ENCODE peak calls at places on chromosomes 12 and 14, in five cellular contexts. One of them, this sample, is unnamed. For H3K36me3 and H3K4me1, the result is how much of the 10 kb centered on the place peaks cover.

GRCh38 chr14:49615776-49616175 is 4.7 kb downstream of the RPL36AL start:
- DNase-seq in upper lobe of right lung: no peak
- DNase-seq in GM12878: no peak
- DNase-seq in GM23248: no peak
- DNase-seq in OCI-LY7: no peak
- DNase-seq in this sample: no peak

GRCh38 chr12:66598081-66598480 is 80.8 kb downstream of the GRIP1 start:
- DNase-seq in OCI-LY7: no peak
- DNase-seq in GM12878: no peak
- DNase-seq in GM23248: no peak
- DNase-seq in upper lobe of right lung: no peak
- DNase-seq in this sample: no peak

GRCh38 chr14:58864751-58865519 is 227.2 kb downstream of the DACT1 start:
- DNase-seq in upper lobe of right lung: no peak
- DNase-seq in OCI-LY7: no peak
- DNase-seq in GM23248: peak
- DNase-seq in GM12878: no peak
- DNase-seq in this sample: no peak

GRCh38 chr14:24806061-24806678 is 172.2 kb upstream of the GZMB start:
- DNase-seq in GM12878: peak
- DNase-seq in OCI-LY7: peak
- DNase-seq in upper lobe of right lung: peak
- DNase-seq in GM23248: peak
- DNase-seq in this sample: no peak

GRCh38 chr14:28759056-28759657 is 7.4 kb upstream of the FOXG1 start:
- DNase-seq in GM23248: peak
- DNase-seq in upper lobe of right lung: no peak
- DNase-seq in GM12878: no peak
- DNase-seq in OCI-LY7: no peak
- DNase-seq in this sample: no peak

GRCh38 chr14:93031505-93032300 is 84.0 kb downstream of the ITPK1 start:
- DNase-seq in OCI-LY7: no peak
- DNase-seq in GM12878: no peak
- DNase-seq in upper lobe of right lung: no peak
- DNase-seq in GM23248: no peak
- DNase-seq in this sample: no peak

GRCh38 chr14:102774391-102775153 is 2.7 kb upstream of the TRAF3 start:
- DNase-seq in OCI-LY7: peak
- DNase-seq in upper lobe of right lung: no peak
- DNase-seq in GM12878: peak
- DNase-seq in GM23248: peak
- DNase-seq in this sample: peak

GRCh38 chr12:82242729-82243128 is 115.5 kb downstream of the CCDC59 start:
- DNase-seq in GM12878: no peak
- DNase-seq in GM23248: no peak
- DNase-seq in OCI-LY7: no peak
- DNase-seq in upper lobe of right lung: no peak
- DNase-seq in this sample: no peak

GRCh38 chr14:93493054-93493453 is 62.3 kb downstream of the UNC79 start:
- DNase-seq in GM12878: no peak
- DNase-seq in GM23248: no peak
- DNase-seq in OCI-LY7: no peak
- DNase-seq in upper lobe of right lung: no peak
- DNase-seq in this sample: no peak

GRCh38 chr14:102694530-102695171 is 82.6 kb upstream of the TRAF3 start:
- DNase-seq in GM23248: peak
- DNase-seq in OCI-LY7: peak
- DNase-seq in upper lobe of right lung: no peak
- DNase-seq in GM12878: peak
- DNase-seq in this sample: peak

GRCh38 chr12:93098077-93098476 is 169.0 kb upstream of the EEA1 start:
- DNase-seq in upper lobe of right lung: peak
- DNase-seq in GM12878: peak
- DNase-seq in GM23248: peak
- DNase-seq in OCI-LY7: peak
- DNase-seq in this sample: peak

GRCh38 chr12:91172051-91172450 is 10.6 kb downstream of the DCN start:
- DNase-seq in upper lobe of right lung: no peak
- DNase-seq in OCI-LY7: no peak
- DNase-seq in GM23248: peak
- DNase-seq in GM12878: no peak
- DNase-seq in this sample: no peak

GRCh38 chr14:53355581-53356112 is 202.5 kb upstream of the DDHD1 start:
- DNase-seq in OCI-LY7: no peak
- DNase-seq in GM23248: peak
- DNase-seq in GM12878: no peak
- DNase-seq in upper lobe of right lung: no peak
- DNase-seq in this sample: no peak

GRCh38 chr14:61608245-61609142 is 86.8 kb upstream of the HIF1A start:
- DNase-seq in OCI-LY7: no peak
- DNase-seq in upper lobe of right lung: no peak
- DNase-seq in GM23248: peak
- DNase-seq in GM12878: no peak
- DNase-seq in this sample: no peak

GRCh38 chr14:75452900-75453816 is 25.3 kb downstream of the JDP2 start:
- DNase-seq in OCI-LY7: no peak
- DNase-seq in GM23248: peak
- DNase-seq in upper lobe of right lung: peak
- DNase-seq in GM12878: no peak
- DNase-seq in this sample: no peak

GRCh38 chr14:21860172-21860571 is 186.6 kb upstream of the OR4E1 start:
- DNase-seq in GM23248: peak
- DNase-seq in GM12878: no peak
- DNase-seq in upper lobe of right lung: no peak
- DNase-seq in OCI-LY7: peak
- DNase-seq in this sample: peak

GRCh38 chr12:56488041-56488955 is at the start of gene GLS2:
- DNase-seq in GM23248: peak
- DNase-seq in OCI-LY7: no peak
- DNase-seq in upper lobe of right lung: peak
- DNase-seq in GM12878: peak
- DNase-seq in this sample: peak

GRCh38 chr12:113142173-113142885 is 6.8 kb upstream of the RASAL1 start:
- DNase-seq in upper lobe of right lung: no peak
- DNase-seq in OCI-LY7: no peak
- DNase-seq in GM12878: no peak
- DNase-seq in GM23248: no peak
- DNase-seq in this sample: no peak

GRCh38 chr12:119710374-119710773 is 42.4 kb downstream of the PRKAB1 start:
- DNase-seq in GM23248: no peak
- DNase-seq in OCI-LY7: no peak
- DNase-seq in GM12878: no peak
- DNase-seq in upper lobe of right lung: peak
- DNase-seq in this sample: no peak

GRCh38 chr12:109567296-109567695 is 6.0 kb downstream of the MMAB start:
- DNase-seq in OCI-LY7: no peak
- DNase-seq in upper lobe of right lung: no peak
- DNase-seq in GM23248: no peak
- DNase-seq in GM12878: no peak
- DNase-seq in this sample: no peak

GRCh38 chr14:103067231-103067954 is 10.0 kb upstream of the CDC42BPB start:
- DNase-seq in GM12878: no peak
- DNase-seq in upper lobe of right lung: no peak
- DNase-seq in OCI-LY7: no peak
- DNase-seq in GM23248: peak
- DNase-seq in this sample: no peak

GRCh38 chr12:124949779-124950728 is 35.6 kb upstream of the UBC start:
- DNase-seq in GM12878: no peak
- DNase-seq in upper lobe of right lung: no peak
- DNase-seq in GM23248: no peak
- DNase-seq in OCI-LY7: no peak
- DNase-seq in this sample: no peak

GRCh38 chr14:75091251-75091650 is 21.8 kb downstream of the ZC2HC1C start:
- DNase-seq in upper lobe of right lung: no peak
- DNase-seq in GM12878: no peak
- DNase-seq in OCI-LY7: no peak
- DNase-seq in GM23248: no peak
- DNase-seq in this sample: no peak

GRCh38 chr14:67526676-67527459 is 6.2 kb upstream of the PLEKHH1 start:
- DNase-seq in upper lobe of right lung: no peak
- DNase-seq in GM23248: peak
- DNase-seq in GM12878: peak
- DNase-seq in OCI-LY7: peak
- DNase-seq in this sample: peak

GRCh38 chr14:73102806-73103497 is 33.4 kb upstream of the PSEN1 start:
- DNase-seq in upper lobe of right lung: no peak
- DNase-seq in GM23248: no peak
- DNase-seq in GM12878: no peak
- DNase-seq in OCI-LY7: no peak
- DNase-seq in this sample: no peak
- H3K36me3 ChIP-seq in upper lobe of right lung: half or more
- H3K36me3 ChIP-seq in GM23248: half or more
- H3K36me3 ChIP-seq in GM12878: under half
- H3K36me3 ChIP-seq in OCI-LY7: half or more
- H3K36me3 ChIP-seq in this sample: half or more

DNA sequence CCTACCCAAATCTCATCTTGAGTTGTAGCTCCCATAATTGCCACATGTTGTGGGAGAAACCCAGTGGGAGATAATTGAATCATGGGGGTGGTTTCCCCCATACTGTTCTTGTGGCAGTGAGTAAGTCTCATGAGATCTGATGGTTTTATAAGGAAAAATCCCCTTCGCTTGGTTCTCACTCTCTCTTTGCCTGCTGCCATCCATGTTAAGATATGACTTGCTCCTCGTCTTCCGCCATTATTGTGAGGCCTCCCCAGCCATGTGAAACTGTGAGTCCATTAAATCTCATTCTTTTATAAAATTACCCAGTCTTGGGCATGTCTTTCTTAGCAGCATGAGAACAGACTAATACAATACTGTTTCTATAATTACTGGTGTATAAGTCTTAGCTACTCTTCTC is 6.5 kb upstream of the BCAT1 start:
- DNase-seq in GM12878: no peak
- DNase-seq in upper lobe of right lung: no peak
- DNase-seq in OCI-LY7: no peak
- DNase-seq in GM23248: no peak
- DNase-seq in this sample: no peak
- H3K4me1 ChIP-seq in GM12878: under half
- H3K4me1 ChIP-seq in upper lobe of right lung: under half
- H3K4me1 ChIP-seq in OCI-LY7: under half
- H3K4me1 ChIP-seq in GM23248: under half
- H3K4me1 ChIP-seq in this sample: under half

GRCh38 chr14:30949651-30950050 is 75.3 kb downstream of the COCH start:
- DNase-seq in upper lobe of right lung: no peak
- DNase-seq in OCI-LY7: no peak
- DNase-seq in GM12878: no peak
- DNase-seq in GM23248: no peak
- DNase-seq in this sample: no peak
- H3K36me3 ChIP-seq in upper lobe of right lung: half or more
- H3K36me3 ChIP-seq in OCI-LY7: half or more
- H3K36me3 ChIP-seq in GM12878: under half
- H3K36me3 ChIP-seq in GM23248: under half
- H3K36me3 ChIP-seq in this sample: under half

GRCh38 chr14:98137626-98138025 is 1134.4 kb downstream of the BCL11B start:
- DNase-seq in GM23248: no peak
- DNase-seq in OCI-LY7: no peak
- DNase-seq in upper lobe of right lung: no peak
- DNase-seq in GM12878: no peak
- DNase-seq in this sample: no peak
- H3K4me1 ChIP-seq in GM23248: under half
- H3K4me1 ChIP-seq in OCI-LY7: under half
- H3K4me1 ChIP-seq in upper lobe of right lung: under half
- H3K4me1 ChIP-seq in GM12878: under half
- H3K4me1 ChIP-seq in this sample: half or more

GRCh38 chr12:94534761-94535613 is 75.3 kb upstream of the CEP83 start:
- DNase-seq in GM12878: no peak
- DNase-seq in upper lobe of right lung: no peak
- DNase-seq in GM23248: no peak
- DNase-seq in OCI-LY7: no peak
- DNase-seq in this sample: no peak
- H3K36me3 ChIP-seq in GM12878: under half
- H3K36me3 ChIP-seq in upper lobe of right lung: under half
- H3K36me3 ChIP-seq in GM23248: under half
- H3K36me3 ChIP-seq in OCI-LY7: under half
- H3K36me3 ChIP-seq in this sample: under half

GRCh38 chr12:122099280-122099749 is 20.8 kb downstream of the MLXIP start:
- DNase-seq in OCI-LY7: no peak
- DNase-seq in GM12878: no peak
- DNase-seq in upper lobe of right lung: no peak
- DNase-seq in GM23248: no peak
- DNase-seq in this sample: no peak
- H3K4me1 ChIP-seq in OCI-LY7: under half
- H3K4me1 ChIP-seq in GM12878: under half
- H3K4me1 ChIP-seq in upper lobe of right lung: half or more
- H3K4me1 ChIP-seq in GM23248: under half
- H3K4me1 ChIP-seq in this sample: half or more

GRCh38 chr14:90266441-90267154 is 10.2 kb downstream of the PSMC1 start:
- DNase-seq in GM23248: no peak
- DNase-seq in OCI-LY7: no peak
- DNase-seq in GM12878: no peak
- DNase-seq in upper lobe of right lung: no peak
- DNase-seq in this sample: no peak
- H3K36me3 ChIP-seq in GM23248: half or more
- H3K36me3 ChIP-seq in OCI-LY7: half or more
- H3K36me3 ChIP-seq in GM12878: under half
- H3K36me3 ChIP-seq in upper lobe of right lung: half or more
- H3K36me3 ChIP-seq in this sample: half or more

GRCh38 chr12:647713-648085 is 15.5 kb downstream of the NINJ2 start:
- DNase-seq in upper lobe of right lung: no peak
- DNase-seq in GM23248: no peak
- DNase-seq in OCI-LY7: no peak
- DNase-seq in GM12878: no peak
- DNase-seq in this sample: no peak
- H3K4me1 ChIP-seq in upper lobe of right lung: under half
- H3K4me1 ChIP-seq in GM23248: under half
- H3K4me1 ChIP-seq in OCI-LY7: half or more
- H3K4me1 ChIP-seq in GM12878: under half
- H3K4me1 ChIP-seq in this sample: under half